ENCODE peak calls at places on chromosomes 7 and 10, in ten cellular contexts. T, B, Y, P, J, N, A, W, R and S are unnamed samples.
A peak's percentile ranks its signal among the peaks of the same experiment; 100 is the strongest.

GRCh38 chr7:54888736-54889082 is 129.7 kb upstream of the SEC61G start:
- ATAC-seq in T (peak; percentile 41), B (no peak), Y (no peak), P (peak; percentile 32), J (no peak), N (no peak), A (no peak), W (no peak), R (no peak), S (no peak)

GRCh38 chr7:135102372-135102771 is 45.5 kb upstream of the TMEM140 start:
- ATAC-seq in T (no peak), B (no peak), Y (no peak), P (no peak), J (no peak), N (no peak), A (no peak), W (peak; percentile 36), R (no peak), S (peak; percentile 72)

GRCh38 chr10:59885430-59886134 is 20.8 kb downstream of the CCDC6 start:
- ATAC-seq in T (peak; percentile 50), B (no peak), Y (peak; percentile 70), P (peak; percentile 71), J (no peak), N (no peak), A (no peak), W (no peak), R (no peak), S (peak; percentile 94)

GRCh38 chr7:37107047-37107446 is 341.6 kb downstream of the ELMO1 start:
- ATAC-seq in T (no peak), B (no peak), Y (no peak), P (no peak), J (no peak), N (no peak), A (no peak), W (no peak), R (no peak), S (no peak)

GRCh38 chr7:107924841-107925490 is 34.0 kb downstream of the DLD start:
- ATAC-seq in T (peak; percentile 59), B (no peak), Y (peak; percentile 66), P (no peak), J (no peak), N (no peak), A (peak; percentile 72), W (no peak), R (no peak), S (peak; percentile 62)

GRCh38 chr10:21499580-21499909 is 25.9 kb downstream of the SKIDA1 start:
- ATAC-seq in T (no peak), B (no peak), Y (no peak), P (no peak), J (no peak), N (no peak), A (no peak), W (no peak), R (no peak), S (no peak)

GRCh38 chr10:45553155-45553554 is 119.4 kb downstream of the ZFAND4 start:
- ATAC-seq in T (no peak), B (no peak), Y (no peak), P (no peak), J (no peak), N (no peak), A (no peak), W (no peak), R (no peak), S (peak; percentile 81)

GRCh38 chr10:127774771-127775559 is 38.0 kb downstream of the FOXI2 start:
- ATAC-seq in T (no peak), B (no peak), Y (no peak), P (peak; percentile 32), J (no peak), N (no peak), A (no peak), W (no peak), R (no peak), S (no peak)

GRCh38 chr10:20466731-20467130 is 430.4 kb downstream of the NEBL start:
- ATAC-seq in T (no peak), B (peak; percentile 64), Y (no peak), P (no peak), J (no peak), N (no peak), A (no peak), W (no peak), R (no peak), S (no peak)

GRCh38 chr10:103605359-103606156 is 112.1 kb downstream of the NEURL1 start:
- ATAC-seq in T (peak; percentile 40), B (peak; percentile 15), Y (peak; percentile 56), P (peak; percentile 42), J (peak; percentile 59), N (peak; percentile 84), A (peak; percentile 54), W (peak; percentile 53), R (peak; percentile 71), S (no peak)

GRCh38 chr7:7858559-7858958 is 110.0 kb upstream of the GLCCI1 start:
- ATAC-seq in T (no peak), B (no peak), Y (no peak), P (no peak), J (no peak), N (no peak), A (no peak), W (no peak), R (no peak), S (no peak)

GRCh38 chr10:86642499-86642898 is 11.8 kb upstream of the OPN4 start:
- ATAC-seq in T (no peak), B (peak; percentile 77), Y (no peak), P (no peak), J (no peak), N (peak; percentile 68), A (no peak), W (no peak), R (peak; percentile 36), S (no peak)

GRCh38 chr10:98878418-98878817 is 357.2 kb downstream of the HPSE2 start:
- ATAC-seq in T (no peak), B (no peak), Y (no peak), P (no peak), J (no peak), N (no peak), A (no peak), W (no peak), R (no peak), S (no peak)

GRCh38 chr10:110401401-110402076 is 96.2 kb upstream of the DUSP5 start:
- ATAC-seq in T (no peak), B (no peak), Y (no peak), P (no peak), J (no peak), N (no peak), A (no peak), W (no peak), R (no peak), S (no peak)

GRCh38 chr10:11668847-11669610 is 57.6 kb upstream of the USP6NL start:
- ATAC-seq in T (no peak), B (no peak), Y (no peak), P (no peak), J (no peak), N (no peak), A (no peak), W (no peak), R (no peak), S (no peak)

GRCh38 chr7:53431901-53432300 is 396.5 kb downstream of the POM121L12 start:
- ATAC-seq in T (no peak), B (no peak), Y (no peak), P (no peak), J (no peak), N (no peak), A (no peak), W (no peak), R (no peak), S (no peak)